ENCODE peak calls at places on chromosomes 3 and 15, in seven cellular contexts. G, Y, I, X, W, U and F are unnamed samples.

GRCh38 chr15:91237493-91237892 is 137.4 kb downstream of the SV2B start:
- DNase-seq in G (no peak), Y (no peak), I (no peak), X (no peak), W (no peak), U (no peak), F (no peak)

GRCh38 chr15:69607101-69607500 is 154.5 kb downstream of the RPLP1 start:
- DNase-seq in G (no peak), Y (peak), I (no peak), X (no peak), W (no peak), U (no peak), F (no peak)

GRCh38 chr3:29453278-29453961 is 172.5 kb downstream of the RBMS3 start:
- DNase-seq in G (no peak), Y (no peak), I (no peak), X (peak), W (no peak), U (no peak), F (no peak)

GRCh38 chr15:82648257-82649103 is 1.3 kb upstream of the CPEB1 start:
- DNase-seq in G (no peak), Y (no peak), I (no peak), X (no peak), W (no peak), U (no peak), F (no peak)

GRCh38 chr15:51483520-51483919 is 139.1 kb downstream of the DMXL2 start:
- DNase-seq in G (no peak), Y (no peak), I (no peak), X (no peak), W (no peak), U (no peak), F (no peak)

GRCh38 chr3:3800076-3800448 is 831 bp downstream of the LRRN1 start:
- DNase-seq in G (peak), Y (no peak), I (no peak), X (peak), W (peak), U (no peak), F (no peak)

GRCh38 chr3:9217784-9218513 is 31.5 kb downstream of the SRGAP3 start:
- DNase-seq in G (no peak), Y (no peak), I (no peak), X (no peak), W (no peak), U (no peak), F (no peak)

GRCh38 chr3:14796403-14797077 is 22.2 kb upstream of the FGD5 start:
- DNase-seq in G (no peak), Y (no peak), I (no peak), X (no peak), W (no peak), U (no peak), F (no peak)

GRCh38 chr3:103341078-103341477 is 906.3 kb downstream of the ZPLD1 start:
- DNase-seq in G (no peak), Y (no peak), I (no peak), X (no peak), W (no peak), U (no peak), F (no peak)

GRCh38 chr3:4833471-4833870 is 145.8 kb upstream of the BHLHE40 start:
- DNase-seq in G (no peak), Y (no peak), I (no peak), X (no peak), W (no peak), U (no peak), F (no peak)

GRCh38 chr3:184716652-184717607 is 5.1 kb upstream of the MAGEF1 start:
- DNase-seq in G (no peak), Y (peak), I (no peak), X (no peak), W (peak), U (peak), F (no peak)

GRCh38 chr15:66740802-66741201 is 38.8 kb downstream of the SMAD6 start:
- DNase-seq in G (no peak), Y (peak), I (no peak), X (no peak), W (no peak), U (no peak), F (no peak)

GRCh38 chr15:99981223-99981647 is 248.0 kb upstream of the LYSMD4 start:
- DNase-seq in G (no peak), Y (no peak), I (no peak), X (no peak), W (no peak), U (no peak), F (no peak)

GRCh38 chr15:30791239-30791638 is 112.5 kb upstream of the FAN1 start:
- DNase-seq in G (no peak), Y (no peak), I (no peak), X (no peak), W (no peak), U (no peak), F (peak)

GRCh38 chr3:161559177-161559998 is 62.8 kb downstream of the OTOL1 start:
- DNase-seq in G (peak), Y (peak), I (no peak), X (peak), W (peak), U (no peak), F (peak)

GRCh38 chr3:11522398-11522715 is 121.4 kb downstream of the VGLL4 start:
- DNase-seq in G (no peak), Y (no peak), I (no peak), X (no peak), W (no peak), U (no peak), F (no peak)

GRCh38 chr15:78237146-78237545 is 2.8 kb upstream of the ACSBG1 start:
- DNase-seq in G (no peak), Y (no peak), I (no peak), X (no peak), W (no peak), U (no peak), F (no peak)

GRCh38 chr3:17195192-17195611 is 310.4 kb downstream of the PLCL2 start:
- DNase-seq in G (peak), Y (peak), I (no peak), X (no peak), W (no peak), U (no peak), F (no peak)

GRCh38 chr15:63948971-63949370 is 97.3 kb downstream of the DAPK2 start:
- DNase-seq in G (no peak), Y (no peak), I (no peak), X (no peak), W (no peak), U (no peak), F (peak)

GRCh38 chr3:67569324-67569723 is 85.1 kb downstream of the SUCLG2 start:
- DNase-seq in G (no peak), Y (no peak), I (no peak), X (no peak), W (no peak), U (no peak), F (no peak)

GRCh38 chr3:180265551-180265950 is 228.8 kb upstream of the PEX5L start:
- DNase-seq in G (no peak), Y (no peak), I (no peak), X (no peak), W (no peak), U (no peak), F (no peak)

GRCh38 chr15:36579792-36580431 is 486 bp downstream of the CDIN1 start:
- DNase-seq in G (no peak), Y (no peak), I (peak), X (no peak), W (no peak), U (no peak), F (no peak)

GRCh38 chr3:12901631-12902045 is 60.3 kb upstream of the RPL32 start:
- DNase-seq in G (peak), Y (no peak), I (no peak), X (no peak), W (no peak), U (no peak), F (no peak)

GRCh38 chr15:71374607-71375352 is 259.5 kb downstream of the THSD4 start:
- DNase-seq in G (no peak), Y (peak), I (no peak), X (no peak), W (no peak), U (no peak), F (no peak)

GRCh38 chr15:25170781-25171110 is 216.0 kb downstream of the SNRPN start:
- DNase-seq in G (no peak), Y (no peak), I (no peak), X (no peak), W (no peak), U (no peak), F (no peak)

GRCh38 chr15:100355342-100355741 is 13.6 kb upstream of the ADAMTS17 start:
- DNase-seq in G (no peak), Y (no peak), I (no peak), X (no peak), W (no peak), U (no peak), F (no peak)

GRCh38 chr3:146929696-146930095 is 324.6 kb upstream of the PLSCR5 start:
- DNase-seq in G (no peak), Y (no peak), I (no peak), X (no peak), W (no peak), U (no peak), F (no peak)

GRCh38 chr15:78768531-78769408 is 42.5 kb downstream of the ADAMTS7 start:
- DNase-seq in G (no peak), Y (no peak), I (no peak), X (no peak), W (no peak), U (no peak), F (no peak)

GRCh38 chr15:35019401-35020327 is 31.6 kb upstream of the ZNF770 start:
- DNase-seq in G (no peak), Y (no peak), I (no peak), X (no peak), W (no peak), U (no peak), F (peak)

GRCh38 chr3:49790626-49791411 is 4.5 kb upstream of the IP6K1 start:
- DNase-seq in G (no peak), Y (no peak), I (no peak), X (no peak), W (no peak), U (no peak), F (no peak)